ENCODE peak calls at places on chromosome 4, in eight cellular contexts. E, W, J, N, O, I, C and R are unnamed samples.

GRCh38 chr4:176810481-176811249 is 17.9 kb upstream of the VEGFC start:
- DNase-seq in E (no peak), W (no peak), J (no peak), N (no peak), O (no peak), I (no peak), C (no peak), R (no peak)

GRCh38 chr4:176150283-176150682 is 45.1 kb downstream of the SPATA4 start:
- DNase-seq in E (no peak), W (no peak), J (no peak), N (no peak), O (peak; percentile 22), I (no peak), C (no peak), R (peak; percentile 1)

GRCh38 chr4:6538586-6538985 is 36.4 kb upstream of the MAN2B2 start:
- DNase-seq in E (no peak), W (no peak), J (no peak), N (no peak), O (no peak), I (no peak), C (no peak), R (no peak)

GRCh38 chr4:101199507-101200285 is 147.6 kb downstream of the PPP3CA start:
- DNase-seq in E (no peak), W (no peak), J (no peak), N (no peak), O (no peak), I (no peak), C (no peak), R (no peak)

GRCh38 chr4:122456228-122457106 is at the start of gene IL2:
- DNase-seq in E (no peak), W (no peak), J (no peak), N (no peak), O (no peak), I (no peak), C (no peak), R (peak; percentile 48)

GRCh38 chr4:55549888-55550287 is 3.2 kb upstream of the CLOCK start:
- DNase-seq in E (no peak), W (no peak), J (no peak), N (no peak), O (peak; percentile 84), I (no peak), C (no peak), R (no peak)

GRCh38 chr4:167885872-167886271 is 206.5 kb upstream of the ANXA10 start:
- DNase-seq in E (no peak), W (no peak), J (no peak), N (no peak), O (peak; percentile 3), I (no peak), C (no peak), R (no peak)

GRCh38 chr4:62912531-62912930 is 1496.7 kb downstream of the TECRL start:
- DNase-seq in E (no peak), W (no peak), J (no peak), N (peak; percentile 0), O (no peak), I (no peak), C (no peak), R (no peak)

GRCh38 chr4:7419961-7420660 is 14.6 kb downstream of the PSAPL1 start:
- DNase-seq in E (no peak), W (no peak), J (no peak), N (no peak), O (no peak), I (no peak), C (no peak), R (no peak)

GRCh38 chr4:8195841-8196460 is 3.1 kb upstream of the SH3TC1 start:
- DNase-seq in E (no peak), W (no peak), J (no peak), N (no peak), O (no peak), I (no peak), C (no peak), R (no peak)

GRCh38 chr4:35358001-35358584 is 886.2 kb downstream of the ARAP2 start:
- DNase-seq in E (no peak), W (no peak), J (no peak), N (no peak), O (no peak), I (no peak), C (no peak), R (no peak)

GRCh38 chr4:81923140-81923539 is 450.7 kb downstream of the HNRNPD start:
- DNase-seq in E (no peak), W (no peak), J (no peak), N (no peak), O (no peak), I (no peak), C (no peak), R (no peak)

GRCh38 chr4:161829631-161830030 is 334.2 kb downstream of the FSTL5 start:
- DNase-seq in E (no peak), W (no peak), J (no peak), N (peak; percentile 56), O (no peak), I (no peak), C (no peak), R (no peak)

GRCh38 chr4:172514801-172515200 is 653.8 kb upstream of the GALNT7 start:
- DNase-seq in E (no peak), W (no peak), J (no peak), N (no peak), O (no peak), I (no peak), C (no peak), R (no peak)

GRCh38 chr4:127048371-127049085 is 584.2 kb upstream of the INTU start:
- DNase-seq in E (no peak), W (no peak), J (no peak), N (no peak), O (no peak), I (no peak), C (no peak), R (no peak)

GRCh38 chr4:163166041-163166579 is 580 bp downstream of the NAF1 start:
- DNase-seq in E (peak; percentile 54), W (peak; percentile 36), J (no peak), N (peak; percentile 25), O (peak; percentile 54), I (peak; percentile 50), C (peak; percentile 62), R (peak; percentile 68)

GRCh38 chr4:167524091-167524490 is 289.8 kb upstream of the SPOCK3 start:
- DNase-seq in E (no peak), W (no peak), J (no peak), N (no peak), O (no peak), I (no peak), C (no peak), R (no peak)

GRCh38 chr4:10706236-10706635 is 21.7 kb upstream of the CLNK start:
- DNase-seq in E (no peak), W (no peak), J (no peak), N (no peak), O (no peak), I (no peak), C (no peak), R (no peak)

GRCh38 chr4:38371391-38371851 is 292.6 kb upstream of the KLF3 start:
- DNase-seq in E (no peak), W (no peak), J (no peak), N (no peak), O (no peak), I (no peak), C (no peak), R (no peak)

GRCh38 chr4:87093443-87094123 is 126.8 kb downstream of the KLHL8 start:
- DNase-seq in E (peak; percentile 47), W (no peak), J (no peak), N (peak; percentile 17), O (peak; percentile 69), I (peak; percentile 17), C (peak; percentile 60), R (peak; percentile 61)

GRCh38 chr4:39614487-39615162 is 24.0 kb downstream of the SMIM14 start:
- DNase-seq in E (no peak), W (no peak), J (no peak), N (no peak), O (no peak), I (no peak), C (no peak), R (no peak)

GRCh38 chr4:158208931-158209640 is 1.2 kb upstream of the TMEM144 start:
- DNase-seq in E (no peak), W (no peak), J (no peak), N (no peak), O (no peak), I (no peak), C (no peak), R (no peak)

GRCh38 chr4:77797239-77797638 is 21.9 kb downstream of the CNOT6L start:
- DNase-seq in E (no peak), W (no peak), J (no peak), N (no peak), O (peak; percentile 64), I (no peak), C (no peak), R (no peak)

GRCh38 chr4:141409556-141409955 is 188.9 kb downstream of the ZNF330 start:
- DNase-seq in E (no peak), W (no peak), J (no peak), N (no peak), O (no peak), I (no peak), C (no peak), R (no peak)

GRCh38 chr4:88008133-88008621 is 742 bp downstream of the PKD2 start:
- DNase-seq in E (no peak), W (no peak), J (no peak), N (peak; percentile 29), O (peak; percentile 52), I (peak; percentile 53), C (peak; percentile 29), R (no peak)

GRCh38 chr4:124478518-124478917 is 234.0 kb downstream of the ANKRD50 start:
- DNase-seq in E (no peak), W (no peak), J (no peak), N (no peak), O (no peak), I (no peak), C (no peak), R (no peak)

GRCh38 chr4:1243451-1244080 is 5.4 kb downstream of the CTBP1 start:
- DNase-seq in E (no peak), W (no peak), J (no peak), N (no peak), O (no peak), I (no peak), C (no peak), R (no peak)

GRCh38 chr4:40369437-40370278 is 34.5 kb downstream of the CHRNA9 start:
- DNase-seq in E (no peak), W (no peak), J (no peak), N (no peak), O (no peak), I (no peak), C (no peak), R (no peak)

GRCh38 chr4:147909225-147909624 is 177.3 kb downstream of the ARHGAP10 start:
- DNase-seq in E (no peak), W (no peak), J (no peak), N (no peak), O (no peak), I (no peak), C (no peak), R (no peak)